ENCODE peak calls at places on chromosomes 5 and 9, in six cellular contexts. W is A673; F is spleen; T is ureter; D is CD4-positive, CD25-positive, alpha-beta regulatory T cell; G is ovary. H is an unnamed sample.

GRCh38 chr5:131783357-131783756 is 13.5 kb downstream of the FNIP1 start:
- DNase-seq in F (no peak), T (no peak), D (no peak), G (no peak), W (no peak), H (no peak)

GRCh38 chr5:89981871-89982773 is 427.4 kb downstream of the CETN3 start:
- DNase-seq in D (no peak), G (no peak), T (no peak), F (no peak), W (no peak), H (no peak)

GRCh38 chr9:77820293-77820954 is 172.3 kb upstream of the GNA14 start:
- DNase-seq in D (no peak), F (no peak), W (peak), T (no peak), G (no peak), H (no peak)

GRCh38 chr5:63053019-63053638 is 474.5 kb downstream of the LRRC70 start:
- DNase-seq in T (no peak), W (no peak), F (no peak), D (no peak), G (peak), H (no peak)

GRCh38 chr9:18114559-18114958 is 359.4 kb upstream of the ADAMTSL1 start:
- DNase-seq in G (no peak), T (no peak), W (no peak), F (no peak), D (no peak), H (no peak)

GRCh38 chr5:172771439-172772111 is 580 bp upstream of the DUSP1 start:
- DNase-seq in G (no peak), T (no peak), D (no peak), F (no peak), W (no peak), H (no peak)

GRCh38 chr5:150063638-150064037 is 22.7 kb downstream of the CSF1R start:
- DNase-seq in F (peak), G (peak), T (no peak), D (no peak), W (no peak), H (no peak)

GRCh38 chr5:176402684-176403083 is 13.7 kb downstream of the CLTB start:
- DNase-seq in F (peak), W (no peak), G (peak), D (no peak), T (no peak), H (no peak)

GRCh38 chr5:122183098-122183794 is 53.9 kb downstream of the ZNF474 start:
- DNase-seq in G (peak), F (no peak), W (peak), T (peak), D (no peak), H (no peak)

GRCh38 chr5:91168859-91169258 is 214.3 kb downstream of the ARRDC3 start:
- DNase-seq in W (no peak), D (no peak), G (no peak), F (no peak), T (no peak), H (no peak)

GRCh38 chr9:126947529-126947928 is 32.9 kb downstream of the RALGPS1 start:
- DNase-seq in T (no peak), W (no peak), D (no peak), F (no peak), G (no peak), H (peak)

GRCh38 chr5:172282277-172283019 is 1.1 kb downstream of the UBTD2 start:
- DNase-seq in D (no peak), T (no peak), W (no peak), F (no peak), G (no peak), H (no peak)

GRCh38 chr5:117519957-117520500 is 945.4 kb upstream of the SEMA6A start:
- DNase-seq in D (no peak), T (no peak), F (no peak), G (no peak), W (no peak), H (no peak)

GRCh38 chr5:140075371-140075770 is 32.3 kb upstream of the NRG2 start:
- DNase-seq in G (no peak), T (no peak), F (no peak), D (no peak), W (peak), H (no peak)

GRCh38 chr5:119166026-119166425 is 95.1 kb downstream of the DMXL1 start:
- DNase-seq in T (no peak), G (no peak), D (no peak), W (no peak), F (no peak), H (no peak)

H was measured in WTC11.